ENCODE peak calls at places on chromosomes 4 and X, in six cellular contexts. One of them, this sample, is unnamed.

GRCh38 chr4:22625301-22625700 is 67.4 kb upstream of the GBA3 start:
- DNase-seq in left lung: no peak
- DNase-seq in breast epithelium: no peak
- DNase-seq in uterus: no peak
- DNase-seq in heart left ventricle: no peak
- DNase-seq in lung: no peak
- DNase-seq in this sample: no peak

GRCh38 chr4:123446791-123447474 is 50.3 kb downstream of the SPRY1 start:
- DNase-seq in left lung: no peak
- DNase-seq in lung: no peak
- DNase-seq in uterus: no peak
- DNase-seq in breast epithelium: no peak
- DNase-seq in heart left ventricle: no peak
- DNase-seq in this sample: no peak

GRCh38 chr4:84938316-84938715 is 28.2 kb downstream of the WDFY3 start:
- DNase-seq in uterus: no peak
- DNase-seq in left lung: no peak
- DNase-seq in heart left ventricle: peak; percentile 30
- DNase-seq in lung: no peak
- DNase-seq in breast epithelium: peak; percentile 33
- DNase-seq in this sample: no peak

GRCh38 chrX:10549280-10549679 is 71.1 kb downstream of the MID1 start:
- DNase-seq in left lung: no peak
- DNase-seq in uterus: no peak
- DNase-seq in breast epithelium: no peak
- DNase-seq in lung: no peak
- DNase-seq in heart left ventricle: no peak
- DNase-seq in this sample: no peak

GRCh38 chr4:98242538-98242937 is 18.6 kb upstream of the RAP1GDS1 start:
- DNase-seq in left lung: no peak
- DNase-seq in lung: no peak
- DNase-seq in heart left ventricle: no peak
- DNase-seq in breast epithelium: no peak
- DNase-seq in uterus: no peak
- DNase-seq in this sample: no peak

GRCh38 chrX:119187298-119187697 is 48.8 kb upstream of the PGRMC1 start:
- DNase-seq in lung: no peak
- DNase-seq in breast epithelium: no peak
- DNase-seq in left lung: no peak
- DNase-seq in heart left ventricle: no peak
- DNase-seq in uterus: no peak
- DNase-seq in this sample: no peak

GRCh38 chrX:31227250-31227649 is 155.4 kb upstream of the FTHL17 start:
- DNase-seq in left lung: no peak
- DNase-seq in breast epithelium: no peak
- DNase-seq in uterus: no peak
- DNase-seq in heart left ventricle: no peak
- DNase-seq in lung: no peak
- DNase-seq in this sample: no peak

GRCh38 chr4:177706916-177707315 is 264.7 kb upstream of the AGA start:
- DNase-seq in heart left ventricle: no peak
- DNase-seq in left lung: no peak
- DNase-seq in breast epithelium: no peak
- DNase-seq in uterus: no peak
- DNase-seq in lung: no peak
- DNase-seq in this sample: no peak

GRCh38 chr4:173924561-173924960 is 358.9 kb downstream of the FBXO8 start:
- DNase-seq in uterus: no peak
- DNase-seq in left lung: no peak
- DNase-seq in breast epithelium: no peak
- DNase-seq in lung: no peak
- DNase-seq in heart left ventricle: no peak
- DNase-seq in this sample: no peak

GRCh38 chr4:153246446-153247115 is 42.3 kb downstream of the TRIM2 start:
- DNase-seq in uterus: no peak
- DNase-seq in lung: no peak
- DNase-seq in heart left ventricle: no peak
- DNase-seq in breast epithelium: no peak
- DNase-seq in left lung: no peak
- DNase-seq in this sample: no peak

GRCh38 chr4:2402053-2402452 is 16.4 kb downstream of the ZFYVE28 start:
- DNase-seq in lung: peak; percentile 64
- DNase-seq in breast epithelium: peak; percentile 32
- DNase-seq in uterus: peak; percentile 56
- DNase-seq in heart left ventricle: peak; percentile 66
- DNase-seq in left lung: peak; percentile 69
- DNase-seq in this sample: peak; percentile 80

GRCh38 chrX:119757979-119758681 is at the start of gene SOWAHD:
- DNase-seq in lung: no peak
- DNase-seq in heart left ventricle: no peak
- DNase-seq in uterus: peak; percentile 18
- DNase-seq in left lung: peak; percentile 67
- DNase-seq in breast epithelium: no peak
- DNase-seq in this sample: peak; percentile 65

GRCh38 chr4:163164110-163164509 is 2.6 kb downstream of the NAF1 start:
- DNase-seq in lung: no peak
- DNase-seq in heart left ventricle: no peak
- DNase-seq in uterus: no peak
- DNase-seq in left lung: no peak
- DNase-seq in breast epithelium: no peak
- DNase-seq in this sample: no peak

GRCh38 chr4:57410331-57411052 is 300.3 kb upstream of the IGFBP7 start:
- DNase-seq in uterus: no peak
- DNase-seq in heart left ventricle: no peak
- DNase-seq in lung: no peak
- DNase-seq in breast epithelium: no peak
- DNase-seq in left lung: no peak
- DNase-seq in this sample: peak; percentile 38

GRCh38 chrX:72347366-72347765 is 41.7 kb upstream of the CITED1 start:
- DNase-seq in uterus: no peak
- DNase-seq in lung: no peak
- DNase-seq in left lung: no peak
- DNase-seq in heart left ventricle: no peak
- DNase-seq in breast epithelium: no peak
- DNase-seq in this sample: no peak

GRCh38 chr4:8917321-8917811 is 45.7 kb upstream of the HMX1 start:
- DNase-seq in uterus: no peak
- DNase-seq in lung: no peak
- DNase-seq in breast epithelium: peak; percentile 2
- DNase-seq in heart left ventricle: no peak
- DNase-seq in left lung: no peak
- DNase-seq in this sample: no peak

GRCh38 chr4:142040043-142040442 is 403.7 kb downstream of the IL15 start:
- DNase-seq in uterus: no peak
- DNase-seq in heart left ventricle: no peak
- DNase-seq in left lung: no peak
- DNase-seq in lung: no peak
- DNase-seq in breast epithelium: no peak
- DNase-seq in this sample: no peak

GRCh38 chrX:100995469-100995868 is 26.0 kb downstream of the ARL13A start:
- DNase-seq in breast epithelium: no peak
- DNase-seq in heart left ventricle: no peak
- DNase-seq in uterus: no peak
- DNase-seq in lung: no peak
- DNase-seq in left lung: no peak
- DNase-seq in this sample: no peak

GRCh38 chr4:68342139-68342538 is 7.8 kb downstream of the YTHDC1 start:
- DNase-seq in lung: no peak
- DNase-seq in heart left ventricle: no peak
- DNase-seq in breast epithelium: no peak
- DNase-seq in left lung: peak; percentile 24
- DNase-seq in uterus: no peak
- DNase-seq in this sample: no peak

GRCh38 chr4:13484749-13485345 is 707 bp upstream of the RAB28 start:
- DNase-seq in left lung: no peak
- DNase-seq in heart left ventricle: no peak
- DNase-seq in breast epithelium: no peak
- DNase-seq in uterus: no peak
- DNase-seq in lung: no peak
- DNase-seq in this sample: no peak

GRCh38 chr4:10033191-10033881 is 12.0 kb upstream of the SLC2A9 start:
- DNase-seq in left lung: no peak
- DNase-seq in breast epithelium: no peak
- DNase-seq in uterus: no peak
- DNase-seq in heart left ventricle: peak; percentile 79
- DNase-seq in lung: no peak
- DNase-seq in this sample: no peak

GRCh38 chrX:149563359-149563758 is 13.6 kb upstream of the HSFX3 start:
- DNase-seq in breast epithelium: no peak
- DNase-seq in heart left ventricle: no peak
- DNase-seq in left lung: no peak
- DNase-seq in uterus: no peak
- DNase-seq in lung: no peak
- DNase-seq in this sample: no peak

GRCh38 chrX:110212299-110212698 is 105.6 kb downstream of the AMMECR1 start:
- DNase-seq in breast epithelium: no peak
- DNase-seq in left lung: no peak
- DNase-seq in uterus: no peak
- DNase-seq in heart left ventricle: no peak
- DNase-seq in lung: no peak
- DNase-seq in this sample: no peak

GRCh38 chrX:105297041-105297440 is 76.5 kb upstream of the TEX13A start:
- DNase-seq in lung: no peak
- DNase-seq in uterus: no peak
- DNase-seq in breast epithelium: no peak
- DNase-seq in left lung: no peak
- DNase-seq in heart left ventricle: no peak
- DNase-seq in this sample: no peak

GRCh38 chr4:69875986-69876542 is 16.1 kb upstream of the SULT1E1 start:
- DNase-seq in left lung: no peak
- DNase-seq in uterus: no peak
- DNase-seq in heart left ventricle: no peak
- DNase-seq in breast epithelium: no peak
- DNase-seq in lung: no peak
- DNase-seq in this sample: no peak

GRCh38 chr4:140308366-140309123 is 64.9 kb upstream of the SCOC start:
- DNase-seq in breast epithelium: peak; percentile 60
- DNase-seq in uterus: peak; percentile 62
- DNase-seq in left lung: peak; percentile 42
- DNase-seq in lung: no peak
- DNase-seq in heart left ventricle: peak; percentile 85
- DNase-seq in this sample: peak; percentile 60

GRCh38 chr4:149630079-149630478 is 185.6 kb downstream of the IQCM start:
- DNase-seq in lung: no peak
- DNase-seq in uterus: no peak
- DNase-seq in heart left ventricle: no peak
- DNase-seq in breast epithelium: no peak
- DNase-seq in left lung: no peak
- DNase-seq in this sample: no peak

GRCh38 chr4:40515398-40516293 is 114.0 kb downstream of the RBM47 start:
- DNase-seq in left lung: peak; percentile 44
- DNase-seq in heart left ventricle: no peak
- DNase-seq in uterus: no peak
- DNase-seq in breast epithelium: no peak
- DNase-seq in lung: peak; percentile 33
- DNase-seq in this sample: peak; percentile 54

GRCh38 chrX:1592128-1592862 is 891 bp downstream of the AKAP17A start:
- DNase-seq in breast epithelium: no peak
- DNase-seq in lung: no peak
- DNase-seq in left lung: no peak
- DNase-seq in heart left ventricle: no peak
- DNase-seq in uterus: no peak
- DNase-seq in this sample: no peak

GRCh38 chrX:10897768-10898167 is 213.4 kb upstream of the HCCS start:
- DNase-seq in uterus: no peak
- DNase-seq in left lung: no peak
- DNase-seq in lung: no peak
- DNase-seq in heart left ventricle: no peak
- DNase-seq in breast epithelium: no peak
- DNase-seq in this sample: no peak

GRCh38 chrX:45761920-45762319 is 561.2 kb upstream of the DIPK2B start:
- DNase-seq in uterus: no peak
- DNase-seq in heart left ventricle: no peak
- DNase-seq in lung: no peak
- DNase-seq in breast epithelium: no peak
- DNase-seq in left lung: no peak
- DNase-seq in this sample: no peak
- H3K4me1 ChIP-seq in uterus: no peaks in the 10 kb centered on the region
- H3K4me1 ChIP-seq in heart left ventricle: no peaks in the 10 kb centered on the region
- H3K4me1 ChIP-seq in lung: peaks cover 3% of the 10 kb centered on the region
- H3K4me1 ChIP-seq in breast epithelium: no peaks in the 10 kb centered on the region
- H3K4me1 ChIP-seq in left lung: peaks cover 3% of the 10 kb centered on the region
- H3K4me1 ChIP-seq in this sample: peaks cover 1% of the 10 kb centered on the region

DNA sequence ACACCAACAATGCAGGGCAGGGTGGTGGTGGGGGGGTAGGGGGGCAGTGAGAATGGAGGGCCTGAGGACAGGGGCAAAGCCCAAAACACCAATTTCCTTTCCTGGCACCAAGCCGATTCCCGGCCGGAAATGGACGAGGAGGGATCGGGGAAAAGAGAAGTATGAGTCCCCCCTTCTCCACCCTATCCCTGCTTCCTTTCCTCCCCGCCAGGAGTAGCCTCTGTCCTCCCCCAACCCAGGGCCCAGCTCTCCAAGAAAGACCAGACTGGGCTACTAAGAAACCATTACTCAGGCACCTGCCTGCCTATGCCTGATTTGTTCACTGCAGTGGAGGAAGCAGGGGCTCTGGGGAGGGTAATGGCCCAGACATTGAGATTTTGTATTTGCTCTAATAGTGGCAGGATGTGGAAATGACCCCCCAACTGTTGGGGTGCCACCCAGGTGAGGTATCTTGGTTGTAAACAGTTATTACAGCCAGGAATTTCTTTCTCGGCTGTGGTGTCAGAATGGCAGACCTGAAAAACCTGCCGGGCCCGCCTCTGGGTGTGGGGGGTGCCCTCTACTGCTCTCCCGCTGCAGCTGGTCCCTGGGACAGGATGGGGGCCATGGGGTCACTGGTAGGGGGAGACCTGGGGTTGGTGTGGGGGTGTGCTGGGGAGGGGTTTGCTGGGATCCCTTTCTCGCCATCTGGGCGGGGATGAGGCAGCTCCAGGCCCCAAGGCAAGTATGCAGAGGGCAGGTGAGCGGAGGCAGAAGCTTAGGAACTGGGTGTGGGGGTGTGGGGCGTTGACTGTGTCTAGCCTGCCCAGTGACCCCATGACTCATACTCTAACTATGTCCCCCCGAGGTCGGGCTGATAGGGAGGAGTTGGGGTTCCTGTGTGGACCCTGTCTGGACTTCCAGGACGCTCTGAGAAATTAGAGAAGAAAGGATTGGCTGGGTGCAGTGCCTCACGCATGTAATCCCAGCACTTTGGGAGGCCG is 701 bp downstream of the CCDC120 start:
- DNase-seq in lung: no peak
- DNase-seq in left lung: no peak
- DNase-seq in uterus: no peak
- DNase-seq in breast epithelium: no peak
- DNase-seq in heart left ventricle: no peak
- DNase-seq in this sample: no peak
- H3K9me3 ChIP-seq in lung: no peaks in the 10 kb centered on the region
- H3K9me3 ChIP-seq in left lung: no peaks in the 10 kb centered on the region
- H3K9me3 ChIP-seq in uterus: no peaks in the 10 kb centered on the region
- H3K9me3 ChIP-seq in breast epithelium: peaks cover 2% of the 10 kb centered on the region
- H3K9me3 ChIP-seq in heart left ventricle: peaks cover 5% of the 10 kb centered on the region
- H3K9me3 ChIP-seq in this sample: no peaks in the 10 kb centered on the region

GRCh38 chr4:71945791-71946190 is 86.0 kb upstream of the NPFFR2 start:
- DNase-seq in heart left ventricle: no peak
- DNase-seq in uterus: no peak
- DNase-seq in lung: no peak
- DNase-seq in left lung: no peak
- DNase-seq in breast epithelium: no peak
- DNase-seq in this sample: no peak
- H3K27ac ChIP-seq in heart left ventricle: no peak overlapping the region
- H3K27ac ChIP-seq in uterus: no peak overlapping the region
- H3K27ac ChIP-seq in lung: no peak overlapping the region
- H3K27ac ChIP-seq in left lung: no peak overlapping the region
- H3K27ac ChIP-seq in breast epithelium: no peak overlapping the region
- H3K27ac ChIP-seq in this sample: no peak overlapping the region

GRCh38 chrX:13380230-13380629 is 60.4 kb upstream of the ATXN3L start:
- DNase-seq in lung: no peak
- DNase-seq in uterus: no peak
- DNase-seq in heart left ventricle: no peak
- DNase-seq in left lung: no peak
- DNase-seq in breast epithelium: no peak
- DNase-seq in this sample: no peak
- H3K4me1 ChIP-seq in lung: no peaks in the 10 kb centered on the region
- H3K4me1 ChIP-seq in uterus: no peaks in the 10 kb centered on the region
- H3K4me1 ChIP-seq in heart left ventricle: no peaks in the 10 kb centered on the region
- H3K4me1 ChIP-seq in left lung: no peaks in the 10 kb centered on the region
- H3K4me1 ChIP-seq in breast epithelium: no peaks in the 10 kb centered on the region
- H3K4me1 ChIP-seq in this sample: peaks cover 2% of the 10 kb centered on the region